ENCODE peak calls at places on chromosomes 4 and X, in nine cellular contexts. W is aorta; K is endodermal cell; P is cardiac muscle cell; J is stomach; X is AG04450; M is right lobe of liver; L is left ventricle myocardium inferior; S is CD8-positive, alpha-beta memory T cell. E is an unnamed sample.

GRCh38 chr4:11053601-11054000 is 369.0 kb upstream of the CLNK start:
- DNase-seq in W (no peak), K (no peak), P (no peak), J (no peak), X (no peak), M (no peak), L (no peak), S (no peak), E (no peak)

GRCh38 chr4:71260544-71260943 is 78.3 kb upstream of the SLC4A4 start:
- DNase-seq in W (no peak), K (no peak), P (no peak), J (no peak), X (no peak), M (no peak), L (no peak), S (no peak), E (no peak)

GRCh38 chrX:33974676-33975075 is 157.4 kb downstream of the FAM47A start:
- DNase-seq in W (no peak), K (no peak), P (no peak), J (no peak), X (no peak), M (no peak), L (no peak), S (no peak), E (no peak)

GRCh38 chr4:20544645-20545044 is 155.6 kb upstream of the PACRGL start:
- DNase-seq in W (no peak), K (no peak), P (peak), J (no peak), X (no peak), M (no peak), L (no peak), S (no peak), E (no peak)

GRCh38 chrX:69618803-69619202 is 2.9 kb downstream of the EDA start:
- DNase-seq in W (no peak), K (no peak), P (peak), J (no peak), X (no peak), M (peak), L (no peak), S (no peak), E (no peak)

GRCh38 chrX:42934020-42934701 is 156.2 kb upstream of the PPP1R2C start:
- DNase-seq in W (no peak), K (no peak), P (peak), J (no peak), X (no peak), M (no peak), L (no peak), S (no peak), E (no peak)

GRCh38 chr4:89486042-89486441 is 178.4 kb upstream of the GPRIN3 start:
- DNase-seq in W (no peak), K (no peak), P (peak), J (no peak), X (no peak), M (no peak), L (no peak), S (no peak), E (no peak)

GRCh38 chr4:9924750-9925149 is 96.5 kb downstream of the SLC2A9 start:
- DNase-seq in W (no peak), K (no peak), P (peak), J (no peak), X (no peak), M (no peak), L (no peak), S (no peak), E (no peak)

GRCh38 chrX:126770179-126770578 is 49.4 kb upstream of the PRR32 start:
- DNase-seq in W (no peak), K (peak), P (no peak), J (no peak), X (no peak), M (no peak), L (no peak), S (no peak), E (peak)

GRCh38 chrX:2147928-2148327 is 352.8 kb downstream of the DHRSX start:
- DNase-seq in W (no peak), K (no peak), P (no peak), J (no peak), X (no peak), M (no peak), L (no peak), S (no peak), E (no peak)

GRCh38 chr4:82432596-82432995 is 2.2 kb downstream of the ENOPH1 start:
- DNase-seq in W (no peak), K (no peak), P (no peak), J (no peak), X (no peak), M (no peak), L (no peak), S (no peak), E (no peak)

GRCh38 chr4:82433791-82434190 is 3.4 kb downstream of the ENOPH1 start:
- DNase-seq in W (no peak), K (no peak), P (no peak), J (no peak), X (no peak), M (no peak), L (no peak), S (no peak), E (no peak)

GRCh38 chr4:82430193-82431025 is at the start of the genes ENOPH1 and HNRNPDL:
- DNase-seq in W (peak), K (peak), P (peak), J (peak), X (peak), M (peak), L (peak), S (peak), E (peak)

GRCh38 chr4:82431026-82431745 is 796 bp downstream of the ENOPH1 start:
- DNase-seq in W (no peak), K (peak), P (peak), J (peak), X (no peak), M (peak), L (no peak), S (peak), E (no peak)

DNA sequence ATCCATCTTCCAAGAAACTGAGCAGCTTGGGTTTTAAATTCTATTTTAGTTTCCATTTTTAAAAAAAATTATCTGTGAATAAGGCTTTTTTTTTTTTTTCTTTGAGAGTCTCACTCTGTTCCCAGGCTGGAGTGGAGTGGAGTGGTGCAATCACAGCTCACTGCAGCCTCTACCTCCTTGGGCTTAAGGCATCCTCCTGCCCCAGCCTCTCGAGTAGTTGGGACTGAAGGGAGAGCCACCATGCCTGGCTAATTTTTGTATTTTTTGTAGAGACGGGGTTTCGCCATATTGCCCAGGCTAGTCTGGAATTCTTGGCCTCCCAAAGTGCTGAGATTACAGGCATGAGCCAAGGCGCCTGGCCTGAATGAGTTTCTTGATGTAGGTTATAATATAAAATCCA is 1.4 kb downstream of the ENOPH1 start:
- DNase-seq in W (no peak), K (no peak), P (no peak), J (no peak), X (no peak), M (no peak), L (no peak), S (no peak), E (no peak)
- H3K4me3 ChIP-seq in W (no peak), K (peak), P (peak), J (no peak), X (peak), M (no peak), L (peak), S (peak), E (no peak)

DNA sequence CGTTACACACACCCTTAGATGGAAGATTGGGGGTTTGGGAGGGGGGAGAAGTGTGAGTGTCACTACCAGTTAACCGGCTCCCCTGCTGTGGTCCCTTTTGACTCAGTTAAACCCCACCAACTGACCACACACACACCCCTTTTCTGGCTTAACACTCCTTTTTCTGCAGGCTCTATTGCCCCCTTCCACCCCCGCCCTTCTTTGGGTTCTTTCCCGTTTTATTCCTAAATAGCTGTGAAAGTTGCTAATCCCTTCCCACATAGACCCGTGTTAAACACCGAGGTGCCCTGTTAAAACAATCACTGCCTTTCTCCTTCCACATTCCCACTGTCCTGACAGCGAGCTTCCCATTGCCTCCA is 3.7 kb upstream of the NR3C2 start:
- DNase-seq in W (no peak), K (peak), P (no peak), J (no peak), X (no peak), M (no peak), L (no peak), S (no peak), E (no peak)
- H3K27ac ChIP-seq in W (no peak), K (no peak), P (no peak), J (peak), X (no peak), M (no peak), L (peak), S (peak), E (no peak)

DNA sequence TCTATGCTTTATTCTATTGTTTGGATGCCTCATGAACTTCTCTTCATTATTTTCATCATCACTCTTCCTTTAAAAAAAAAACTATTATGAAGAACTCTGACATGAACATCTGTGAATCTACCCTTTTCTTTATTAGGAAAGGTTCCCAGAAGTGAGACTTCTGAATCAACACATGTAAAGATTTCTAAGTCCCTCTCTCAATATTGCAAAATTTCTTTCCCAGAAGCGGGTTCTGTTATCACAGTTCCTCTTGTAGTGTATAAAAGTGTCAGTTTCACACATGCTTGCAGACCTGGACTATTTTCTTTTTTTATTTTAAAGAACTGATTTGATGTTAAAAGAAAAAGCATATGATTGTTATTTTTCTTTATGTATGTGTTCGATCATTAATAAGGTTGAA is 330.8 kb upstream of the KLF3 start:
- DNase-seq in W (no peak), K (no peak), P (peak), J (no peak), X (no peak), M (no peak), L (no peak), S (no peak), E (no peak)
- H3K4me3 ChIP-seq in W (no peak), K (no peak), P (no peak), J (no peak), X (no peak), M (no peak), L (no peak), S (no peak), E (no peak)

GRCh38 chr4:7210818-7211217 is 18.5 kb downstream of the SORCS2 start:
- DNase-seq in W (no peak), K (no peak), P (peak), J (no peak), X (peak), M (no peak), L (no peak), S (no peak), E (no peak)

GRCh38 chr4:7213802-7214201 is 21.5 kb downstream of the SORCS2 start:
- DNase-seq in W (no peak), K (no peak), P (no peak), J (no peak), X (no peak), M (no peak), L (no peak), S (no peak), E (no peak)

GRCh38 chr4:7212921-7213320 is 20.6 kb downstream of the SORCS2 start:
- DNase-seq in W (no peak), K (no peak), P (no peak), J (no peak), X (no peak), M (no peak), L (no peak), S (no peak), E (no peak)

GRCh38 chr4:7214359-7214758 is 22.0 kb downstream of the SORCS2 start:
- DNase-seq in W (no peak), K (no peak), P (no peak), J (no peak), X (no peak), M (no peak), L (no peak), S (no peak), E (no peak)

GRCh38 chr4:7212101-7212674 is 19.9 kb downstream of the SORCS2 start:
- DNase-seq in W (no peak), K (no peak), P (no peak), J (no peak), X (no peak), M (no peak), L (no peak), S (no peak), E (no peak)
- H3K27ac ChIP-seq in W (no peak), K (no peak), P (no peak), J (no peak), X (no peak), M (no peak), L (no peak), S (no peak), E (no peak)

GRCh38 chrX:39821011-39821708 is 276.6 kb downstream of the BCOR start:
- DNase-seq in W (peak), K (peak), P (peak), J (no peak), X (no peak), M (no peak), L (peak), S (peak), E (no peak)
- H3K4me3 ChIP-seq in W (peak), K (peak), P (peak), J (peak), X (peak), M (no peak), L (peak), S (no peak), E (peak)

GRCh38 chr4:139164731-139165130 is 12.3 kb downstream of the ELF2 start:
- DNase-seq in W (no peak), K (no peak), P (no peak), J (no peak), X (no peak), M (no peak), L (no peak), S (no peak), E (no peak)
- H3K27ac ChIP-seq in W (no peak), K (no peak), P (no peak), J (no peak), X (no peak), M (no peak), L (no peak), S (no peak), E (no peak)

DNA sequence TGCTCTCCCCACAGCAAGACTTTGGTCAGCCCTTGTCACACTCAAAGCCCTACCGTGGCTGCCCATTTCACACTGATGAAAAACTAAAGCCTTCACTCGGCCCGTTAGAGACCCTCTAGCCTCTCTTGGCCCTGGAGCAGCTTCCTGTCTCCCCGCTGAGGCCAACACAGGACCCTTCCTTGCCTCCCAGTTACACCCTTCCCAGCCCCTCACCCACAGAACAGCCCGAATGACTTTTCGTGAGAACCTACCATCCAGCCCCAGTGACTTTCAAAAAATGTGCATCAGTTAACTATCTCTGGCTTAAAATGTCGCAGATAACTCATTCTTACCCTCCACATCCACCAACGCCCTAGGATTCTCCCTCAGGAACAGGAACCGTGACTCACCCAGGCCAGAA is 756 bp upstream of the TAF9B start:
- DNase-seq in W (peak), K (no peak), P (no peak), J (no peak), X (no peak), M (no peak), L (no peak), S (no peak), E (no peak)
- H3K4me3 ChIP-seq in W (no peak), K (no peak), P (no peak), J (no peak), X (no peak), M (no peak), L (peak), S (peak), E (no peak)

GRCh38 chr4:183760326-183760725 is 101.2 kb downstream of the TRAPPC11 start:
- DNase-seq in W (no peak), K (no peak), P (no peak), J (no peak), X (no peak), M (no peak), L (no peak), S (no peak), E (no peak)
- H3K27ac ChIP-seq in W (no peak), K (no peak), P (no peak), J (no peak), X (no peak), M (no peak), L (no peak), S (no peak), E (no peak)

GRCh38 chr4:156971623-156972369 is at the start of gene PDGFC:
- DNase-seq in W (peak), K (peak), P (peak), J (peak), X (no peak), M (peak), L (peak), S (no peak), E (peak)

GRCh38 chr4:156972370-156972980 is 876 bp upstream of the PDGFC start:
- DNase-seq in W (no peak), K (peak), P (no peak), J (no peak), X (no peak), M (no peak), L (no peak), S (no peak), E (no peak)

GRCh38 chr4:156970501-156971167 is 965 bp downstream of the PDGFC start:
- DNase-seq in W (peak), K (peak), P (peak), J (peak), X (no peak), M (peak), L (peak), S (no peak), E (peak)

GRCh38 chr4:156969136-156969535 is 2.5 kb downstream of the PDGFC start:
- DNase-seq in W (no peak), K (no peak), P (no peak), J (no peak), X (no peak), M (no peak), L (no peak), S (no peak), E (no peak)

DNA sequence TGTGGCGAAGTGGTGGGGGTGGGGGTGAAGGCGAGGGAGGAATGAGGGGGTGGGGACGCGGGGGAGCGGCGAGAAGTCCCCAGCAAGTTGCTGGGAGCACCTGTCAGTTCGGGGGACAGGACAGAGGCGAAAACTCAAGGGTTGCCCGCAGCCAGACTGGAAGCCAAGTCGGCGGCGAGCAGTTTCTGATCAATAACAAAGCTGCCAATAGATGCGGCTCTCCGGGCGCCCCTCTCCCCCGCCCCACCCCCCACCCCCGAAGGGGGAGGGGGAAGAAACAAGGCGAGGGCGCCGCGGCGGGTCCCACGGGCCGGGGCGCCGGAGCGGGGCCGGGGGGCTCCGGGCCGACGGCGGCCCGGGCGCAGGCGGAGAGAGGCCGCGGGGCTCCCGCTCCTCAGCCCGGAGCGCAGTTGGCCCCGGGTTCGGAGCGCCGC is 414 bp downstream of the PDGFC start:
- DNase-seq in W (peak), K (peak), P (no peak), J (peak), X (no peak), M (peak), L (peak), S (no peak), E (no peak)
- H3K4me3 ChIP-seq in W (peak), K (peak), P (peak), J (peak), X (peak), M (peak), L (peak), S (no peak), E (peak)

E was measured in iPS DF 6.9.